ENCODE peak calls at places on chromosomes 2 and 18, in four cellular contexts. W is progenitor cell of endocrine pancreas; Z is posterior cingulate gyrus; N is activated CD8-positive, alpha-beta memory T cell treated with anti-CD3 and anti-CD28 coated beads for 24 hours. X is an unnamed sample.

GRCh38 chr2:159807183-159808037 is 9.4 kb upstream of the CD302 start:
- DNase-seq in N (no peak), W (peak), Z (peak), X (peak)

GRCh38 chr2:40281021-40281940 is 170.6 kb downstream of the SLC8A1 start:
- DNase-seq in W (no peak), N (no peak), Z (no peak), X (no peak)

GRCh38 chr18:35099911-35100310 is 58.7 kb downstream of the MAPRE2 start:
- DNase-seq in N (no peak), Z (no peak), W (no peak), X (no peak)

GRCh38 chr2:127422631-127423475 is 4.6 kb downstream of the PROC start:
- DNase-seq in N (peak), Z (no peak), W (peak), X (peak)

GRCh38 chr2:6452702-6453481 is 412.8 kb downstream of the CMPK2 start:
- DNase-seq in Z (no peak), W (no peak), N (no peak), X (no peak)

GRCh38 chr2:190404487-190404886 is 3.7 kb upstream of the MFSD6 start:
- DNase-seq in N (no peak), Z (no peak), W (no peak), X (no peak)

GRCh38 chr2:222309361-222309760 is 10.6 kb upstream of the PAX3 start:
- DNase-seq in W (no peak), N (no peak), Z (no peak), X (no peak)

GRCh38 chr2:239944706-239945551 is 80.2 kb downstream of the NDUFA10 start:
- DNase-seq in N (no peak), W (no peak), Z (peak), X (peak)

GRCh38 chr2:19839438-19839837 is 62.3 kb downstream of the TTC32 start:
- DNase-seq in Z (no peak), N (no peak), W (no peak), X (no peak)

GRCh38 chr2:128316777-128317185 is 1.9 kb downstream of the HS6ST1 start:
- DNase-seq in W (peak), Z (peak), N (peak), X (no peak)

GRCh38 chr2:119721462-119721861 is 38.3 kb upstream of the PTPN4 start:
- DNase-seq in N (no peak), W (no peak), Z (no peak), X (no peak)

GRCh38 chr2:18290386-18290785 is 270.1 kb downstream of the RDH14 start:
- DNase-seq in W (no peak), Z (no peak), N (no peak), X (no peak)

GRCh38 chr2:239461551-239462515 is 61.0 kb upstream of the HDAC4 start:
- DNase-seq in W (peak), N (peak), Z (no peak), X (no peak)

GRCh38 chr18:9174302-9174701 is 37.7 kb downstream of the ANKRD12 start:
- DNase-seq in W (no peak), Z (no peak), N (no peak), X (no peak)

GRCh38 chr2:147108553-147108952 is 736.3 kb upstream of the ACVR2A start:
- DNase-seq in W (no peak), N (no peak), Z (no peak), X (no peak)

GRCh38 chr2:88967844-88968243 is 276.4 kb downstream of the RPIA start:
- DNase-seq in N (no peak), Z (no peak), W (no peak), X (no peak)

GRCh38 chr2:64675860-64676259 is 22.1 kb upstream of the SERTAD2 start:
- DNase-seq in Z (peak), W (no peak), N (peak), X (no peak)

GRCh38 chr2:99448556-99448955 is 41.3 kb downstream of the REV1 start:
- DNase-seq in W (no peak), N (no peak), Z (no peak), X (no peak)

GRCh38 chr2:129061079-129061785 is 742.6 kb upstream of the HS6ST1 start:
- DNase-seq in W (no peak), N (no peak), Z (no peak), X (no peak)

GRCh38 chr2:9278439-9278838 is 71.8 kb downstream of the ASAP2 start:
- DNase-seq in W (no peak), N (no peak), Z (no peak), X (no peak)

GRCh38 chr2:85753035-85753524 is 711 bp upstream of the ATOH8 start:
- DNase-seq in N (no peak), Z (no peak), W (no peak), X (peak)

GRCh38 chr2:25281581-25281980 is 60.1 kb downstream of the DNMT3A start:
- DNase-seq in W (no peak), Z (no peak), N (no peak), X (no peak)

GRCh38 chr2:55155764-55156221 is 76.3 kb downstream of the CLHC1 start:
- DNase-seq in Z (no peak), N (no peak), W (no peak), X (no peak)

GRCh38 chr2:61970807-61971556 is 65.5 kb downstream of the COMMD1 start:
- DNase-seq in N (no peak), W (no peak), Z (no peak), X (no peak)

GRCh38 chr2:58240595-58240937 is 559 bp downstream of the FANCL start:
- DNase-seq in W (no peak), N (no peak), Z (no peak), X (no peak)

GRCh38 chr2:203648273-203648672 is 58.2 kb upstream of the CD28 start:
- DNase-seq in N (no peak), W (no peak), Z (no peak), X (no peak)